ENCODE peak calls at places on chromosomes 2 and 18, in nine cellular contexts. P is Peyer's patch, N is suprapubic skin, C is H1, D is tibial nerve, M is transverse colon, F is right lobe of liver, T is sigmoid colon, E is heart left ventricle. W is an unnamed sample.

GRCh38 chr18:48996901-48997463 is 46.2 kb upstream of the SMAD7 start:
- DNase-seq in P (peak), N (no peak), C (no peak), D (no peak), M (no peak), F (no peak), T (no peak), E (no peak), W (no peak)

GRCh38 chr2:21372654-21373053 is 248.9 kb downstream of the TDRD15 start:
- DNase-seq in P (no peak), N (no peak), C (peak), D (no peak), M (no peak), F (no peak), T (no peak), E (no peak), W (no peak)

GRCh38 chr18:10379511-10379910 is 74.9 kb upstream of the APCDD1 start:
- DNase-seq in P (no peak), N (no peak), C (no peak), D (no peak), M (no peak), F (no peak), T (no peak), E (no peak), W (no peak)

GRCh38 chr18:67266591-67267237 is 249.8 kb downstream of the DSEL start:
- DNase-seq in P (no peak), N (no peak), C (no peak), D (no peak), M (no peak), F (no peak), T (no peak), E (no peak), W (no peak)

GRCh38 chr2:8822218-8822617 is 15.2 kb downstream of the KIDINS220 start:
- DNase-seq in P (no peak), N (no peak), C (no peak), D (no peak), M (no peak), F (no peak), T (no peak), E (no peak), W (no peak)

GRCh38 chr2:21021430-21021829 is 22.4 kb downstream of the APOB start:
- DNase-seq in P (no peak), N (no peak), C (no peak), D (no peak), M (no peak), F (no peak), T (no peak), E (no peak), W (no peak)

GRCh38 chr2:19046986-19047780 is 311.2 kb downstream of the OSR1 start:
- DNase-seq in P (no peak), N (no peak), C (no peak), D (no peak), M (no peak), F (no peak), T (no peak), E (peak), W (no peak)

GRCh38 chr2:64904405-64905329 is 84.5 kb upstream of the SLC1A4 start:
- DNase-seq in P (no peak), N (no peak), C (no peak), D (peak), M (no peak), F (no peak), T (no peak), E (no peak), W (no peak)

GRCh38 chr18:75438891-75439290 is 11.4 kb upstream of the SMIM21 start:
- DNase-seq in P (no peak), N (no peak), C (no peak), D (no peak), M (no peak), F (no peak), T (no peak), E (no peak), W (no peak)

GRCh38 chr2:25514043-25514627 is 159.2 kb downstream of the DTNB start:
- DNase-seq in P (no peak), N (no peak), C (no peak), D (no peak), M (no peak), F (no peak), T (no peak), E (no peak), W (no peak)

GRCh38 chr18:42510540-42510939 is 555.5 kb downstream of the PIK3C3 start:
- DNase-seq in P (no peak), N (no peak), C (no peak), D (no peak), M (no peak), F (no peak), T (no peak), E (no peak), W (no peak)

GRCh38 chr18:44245026-44245425 is 435.7 kb upstream of the SETBP1 start:
- DNase-seq in P (no peak), N (no peak), C (no peak), D (no peak), M (no peak), F (no peak), T (no peak), E (no peak), W (no peak)

GRCh38 chr2:88557290-88557689 is 70.0 kb downstream of the EIF2AK3 start:
- DNase-seq in P (no peak), N (no peak), C (no peak), D (no peak), M (peak), F (no peak), T (no peak), E (no peak), W (no peak)

GRCh38 chr18:49041677-49042570 is 91.2 kb upstream of the SMAD7 start:
- DNase-seq in P (peak), N (no peak), C (no peak), D (peak), M (peak), F (peak), T (peak), E (peak), W (no peak)

GRCh38 chr2:71126957-71127356 is 3.1 kb downstream of the MCEE start:
- DNase-seq in P (no peak), N (no peak), C (no peak), D (no peak), M (no peak), F (no peak), T (no peak), E (no peak), W (no peak)

GRCh38 chr2:80030135-80030534 is 274.4 kb downstream of the LRRTM1 start:
- DNase-seq in P (no peak), N (no peak), C (no peak), D (no peak), M (no peak), F (no peak), T (no peak), E (no peak), W (no peak)

GRCh38 chr2:97732436-97733340 is 19.3 kb downstream of the ZAP70 start:
- DNase-seq in P (peak), N (peak), C (no peak), D (no peak), M (no peak), F (no peak), T (no peak), E (no peak), W (peak)

GRCh38 chr2:113255140-113256070 is 23.3 kb downstream of the PAX8 start:
- DNase-seq in P (no peak), N (no peak), C (no peak), D (no peak), M (no peak), F (no peak), T (no peak), E (no peak), W (no peak)

GRCh38 chr2:27117995-27118524 is 868 bp downstream of the CGREF1 start:
- DNase-seq in P (no peak), N (no peak), C (no peak), D (no peak), M (no peak), F (no peak), T (no peak), E (no peak), W (no peak)

GRCh38 chr18:42306208-42306980 is 351.4 kb downstream of the PIK3C3 start:
- DNase-seq in P (no peak), N (no peak), C (no peak), D (no peak), M (no peak), F (no peak), T (no peak), E (no peak), W (no peak)

GRCh38 chr2:228689049-228689448 is 507.6 kb upstream of the SPHKAP start:
- DNase-seq in P (no peak), N (no peak), C (peak), D (no peak), M (no peak), F (no peak), T (no peak), E (no peak), W (no peak)

GRCh38 chr2:192194866-192195547 is at the start of gene TMEFF2:
- DNase-seq in P (peak), N (peak), C (peak), D (peak), M (peak), F (peak), T (peak), E (peak), W (peak)

GRCh38 chr2:193627187-193627917 is 1432.6 kb upstream of the TMEFF2 start:
- DNase-seq in P (peak), N (no peak), C (no peak), D (no peak), M (peak), F (no peak), T (no peak), E (no peak), W (peak)

GRCh38 chr2:70371753-70372152 is 69.9 kb upstream of the FAM136A start:
- DNase-seq in P (no peak), N (no peak), C (no peak), D (no peak), M (no peak), F (no peak), T (no peak), E (no peak), W (no peak)

GRCh38 chr2:18651842-18652774 is 62.7 kb upstream of the NT5C1B start:
- DNase-seq in P (no peak), N (no peak), C (no peak), D (no peak), M (no peak), F (no peak), T (no peak), E (no peak), W (no peak)

GRCh38 chr2:219947575-219947974 is 320.1 kb downstream of the SLC4A3 start:
- DNase-seq in P (no peak), N (no peak), C (no peak), D (no peak), M (no peak), F (no peak), T (no peak), E (no peak), W (no peak)

GRCh38 chr18:76589866-76590265 is 94.8 kb upstream of the ZNF516 start:
- DNase-seq in P (no peak), N (no peak), C (peak), D (no peak), M (no peak), F (no peak), T (no peak), E (no peak), W (no peak)

GRCh38 chr2:236715077-236715476 is 145.5 kb downstream of the ACKR3 start:
- DNase-seq in P (no peak), N (no peak), C (no peak), D (peak), M (no peak), F (no peak), T (no peak), E (no peak), W (peak)

GRCh38 chr2:54614815-54615214 is 108.6 kb upstream of the EML6 start:
- DNase-seq in P (no peak), N (no peak), C (no peak), D (no peak), M (no peak), F (no peak), T (no peak), E (no peak), W (no peak)

GRCh38 chr18:36302676-36303075 is 5.2 kb downstream of the FHOD3 start:
- DNase-seq in P (no peak), N (no peak), C (no peak), D (no peak), M (no peak), F (no peak), T (no peak), E (no peak), W (no peak)

GRCh38 chr2:16073471-16073870 is 133.1 kb downstream of the MYCN start:
- DNase-seq in P (no peak), N (no peak), C (no peak), D (no peak), M (no peak), F (no peak), T (no peak), E (no peak), W (no peak)

GRCh38 chr18:21571763-21572162 is 28.7 kb downstream of the ESCO1 start:
- DNase-seq in P (no peak), N (no peak), C (no peak), D (no peak), M (no peak), F (no peak), T (no peak), E (no peak), W (no peak)

GRCh38 chr2:111687911-111688310 is 196.1 kb downstream of the ANAPC1 start:
- DNase-seq in P (no peak), N (no peak), C (no peak), D (no peak), M (no peak), F (no peak), T (peak), E (no peak), W (no peak)

GRCh38 chr2:30232027-30232800 is 880 bp downstream of the LBH start:
- DNase-seq in P (peak), N (no peak), C (peak), D (no peak), M (peak), F (peak), T (peak), E (peak), W (peak)

GRCh38 chr2:128733450-128733849 is 414.8 kb upstream of the HS6ST1 start:
- DNase-seq in P (no peak), N (no peak), C (no peak), D (no peak), M (no peak), F (no peak), T (no peak), E (no peak), W (no peak)

GRCh38 chr2:229669841-229670240 is 44.5 kb downstream of the DNER start:
- DNase-seq in P (no peak), N (no peak), C (no peak), D (no peak), M (no peak), F (no peak), T (no peak), E (no peak), W (no peak)

GRCh38 chr2:106104332-106105062 is 89.6 kb downstream of the UXS1 start:
- DNase-seq in P (no peak), N (no peak), C (peak), D (peak), M (peak), F (no peak), T (no peak), E (peak), W (no peak)

GRCh38 chr2:105644174-105644980 is 100.3 kb upstream of the NCK2 start:
- DNase-seq in P (no peak), N (no peak), C (no peak), D (no peak), M (no peak), F (peak), T (no peak), E (no peak), W (no peak)

DNA sequence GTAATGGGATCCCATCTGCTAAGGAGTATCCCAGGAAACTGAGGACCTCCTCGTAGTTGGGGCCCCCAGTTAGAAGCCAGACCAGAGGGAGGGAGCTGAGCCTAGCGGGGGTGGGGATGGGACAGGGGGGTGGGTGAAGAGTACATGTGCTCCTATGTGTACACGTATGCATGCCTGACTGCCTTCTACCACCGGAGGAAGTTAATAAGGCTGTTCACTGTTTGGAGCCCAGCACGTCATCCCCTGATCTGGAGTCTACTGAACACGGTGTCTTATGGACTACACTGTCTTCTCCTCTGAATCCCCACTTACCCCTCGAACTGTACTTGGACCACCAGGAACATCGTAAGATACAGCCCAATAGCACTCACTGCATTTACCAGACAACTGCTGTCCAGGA is 68.5 kb downstream of the SFXN5 start:
- DNase-seq in P (peak), N (peak), C (peak), D (no peak), M (no peak), F (no peak), T (no peak), E (no peak), W (peak)
- TF ChIP-seq CTCF in P (no peak), N (no peak), C (no peak), D (no peak), M (no peak), F (no peak), T (no peak), E (no peak), W (no peak)

GRCh38 chr2:73385486-73386341 is at the start of gene ALMS1:
- DNase-seq in P (peak), N (peak), C (peak), D (peak), M (peak), F (peak), T (peak), E (peak), W (peak)
- TF ChIP-seq POLR2A in P (peak), N (no peak), C (peak), D (no peak), M (peak), F (peak), T (peak), E (no peak), W (no peak)

GRCh38 chr18:77650799-77651385 is 401.2 kb downstream of the GALR1 start:
- DNase-seq in P (peak), N (peak), C (peak), D (peak), M (peak), F (peak), T (peak), E (peak), W (peak)
- TF ChIP-seq CTCF in P (peak), N (peak), C (peak), D (peak), M (peak), F (peak), T (peak), E (peak), W (peak)

DNA sequence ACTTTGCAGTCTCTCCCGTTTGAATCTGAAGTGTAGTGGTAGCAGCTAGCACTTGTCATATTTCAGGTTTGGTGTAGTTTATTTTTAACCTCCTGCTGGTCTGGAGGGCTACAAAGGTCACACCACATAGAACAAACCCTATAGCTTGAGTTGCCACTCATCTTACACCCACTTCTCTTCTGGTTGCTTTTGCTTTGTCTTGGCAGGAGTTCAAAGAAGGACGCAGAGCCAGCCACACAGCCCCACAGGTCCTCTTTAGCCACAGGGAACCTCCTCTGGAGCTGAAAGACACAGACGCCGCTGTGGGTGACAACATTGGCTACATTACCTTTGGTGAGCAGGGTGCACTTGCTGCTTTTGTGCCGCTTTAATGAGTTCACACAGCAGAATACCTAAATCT is 15.6 kb upstream of the GPBAR1 start:
- DNase-seq in P (no peak), N (no peak), C (no peak), D (no peak), M (no peak), F (no peak), T (no peak), E (no peak), W (no peak)
- TF ChIP-seq POLR2A in P (no peak), N (no peak), C (no peak), D (no peak), M (no peak), F (no peak), T (no peak), E (no peak), W (no peak)

GRCh38 chr2:28627722-28628480 is 123.7 kb upstream of the PPP1CB start:
- DNase-seq in P (no peak), N (no peak), C (no peak), D (no peak), M (no peak), F (no peak), T (peak), E (peak), W (peak)
- TF ChIP-seq CTCF in P (no peak), N (no peak), C (no peak), D (no peak), M (no peak), F (no peak), T (no peak), E (no peak), W (no peak)

W was measured in spleen.